ENCODE peak calls at places on chromosomes 11 and 22, in four cellular contexts. One of them, this sample, is unnamed.

GRCh38 chr11:17734986-17735822 is 623 bp downstream of the KCNC1 start:
- DNase-seq in CD4-positive, alpha-beta T cell: peak
- DNase-seq in RWPE1: peak
- DNase-seq in fibroblast of pulmonary artery: peak
- DNase-seq in this sample: no peak

GRCh38 chr11:65426839-65427690 is 4.5 kb downstream of the NEAT1 start:
- DNase-seq in CD4-positive, alpha-beta T cell: no peak
- DNase-seq in RWPE1: no peak
- DNase-seq in fibroblast of pulmonary artery: peak
- DNase-seq in this sample: no peak

GRCh38 chr11:32426819-32427615 is 8.3 kb downstream of the WT1 start:
- DNase-seq in CD4-positive, alpha-beta T cell: no peak
- DNase-seq in RWPE1: no peak
- DNase-seq in fibroblast of pulmonary artery: peak
- DNase-seq in this sample: no peak

GRCh38 chr22:35418088-35418487 is 18.1 kb downstream of the MCM5 start:
- DNase-seq in CD4-positive, alpha-beta T cell: no peak
- DNase-seq in RWPE1: peak
- DNase-seq in fibroblast of pulmonary artery: peak
- DNase-seq in this sample: no peak

GRCh38 chr11:134261626-134262488 is 8.5 kb downstream of the ACAD8 start:
- DNase-seq in CD4-positive, alpha-beta T cell: no peak
- DNase-seq in RWPE1: peak
- DNase-seq in fibroblast of pulmonary artery: peak
- DNase-seq in this sample: no peak

GRCh38 chr11:5865826-5866225 is 8.3 kb upstream of the OR52E8 start:
- DNase-seq in CD4-positive, alpha-beta T cell: no peak
- DNase-seq in RWPE1: no peak
- DNase-seq in fibroblast of pulmonary artery: no peak
- DNase-seq in this sample: no peak

GRCh38 chr22:36243996-36244395 is 4.7 kb upstream of the APOL2 start:
- DNase-seq in CD4-positive, alpha-beta T cell: no peak
- DNase-seq in RWPE1: no peak
- DNase-seq in fibroblast of pulmonary artery: no peak
- DNase-seq in this sample: no peak

GRCh38 chr11:57800444-57801184 is 39.0 kb downstream of the CTNND1 start:
- DNase-seq in CD4-positive, alpha-beta T cell: no peak
- DNase-seq in RWPE1: peak
- DNase-seq in fibroblast of pulmonary artery: peak
- DNase-seq in this sample: no peak

GRCh38 chr11:34644669-34645406 is 23.9 kb downstream of the EHF start:
- DNase-seq in CD4-positive, alpha-beta T cell: no peak
- DNase-seq in RWPE1: peak
- DNase-seq in fibroblast of pulmonary artery: peak
- DNase-seq in this sample: no peak

GRCh38 chr22:35894937-35895708 is 133.5 kb downstream of the RBFOX2 start:
- DNase-seq in CD4-positive, alpha-beta T cell: no peak
- DNase-seq in RWPE1: peak
- DNase-seq in fibroblast of pulmonary artery: peak
- DNase-seq in this sample: no peak

GRCh38 chr22:37001826-37002225 is 17.4 kb downstream of the TST start:
- DNase-seq in CD4-positive, alpha-beta T cell: no peak
- DNase-seq in RWPE1: no peak
- DNase-seq in fibroblast of pulmonary artery: no peak
- DNase-seq in this sample: no peak

GRCh38 chr11:3835100-3835485 is 5.7 kb downstream of the RHOG start:
- DNase-seq in CD4-positive, alpha-beta T cell: no peak
- DNase-seq in RWPE1: no peak
- DNase-seq in fibroblast of pulmonary artery: no peak
- DNase-seq in this sample: no peak

GRCh38 chr11:107182983-107183382 is 164.7 kb upstream of the GUCY1A2 start:
- DNase-seq in CD4-positive, alpha-beta T cell: no peak
- DNase-seq in RWPE1: no peak
- DNase-seq in fibroblast of pulmonary artery: no peak
- DNase-seq in this sample: no peak

GRCh38 chr11:44463751-44464150 is 101.7 kb upstream of the CD82 start:
- DNase-seq in CD4-positive, alpha-beta T cell: no peak
- DNase-seq in RWPE1: no peak
- DNase-seq in fibroblast of pulmonary artery: no peak
- DNase-seq in this sample: no peak

GRCh38 chr22:37733625-37734401 is 37.0 kb downstream of the TRIOBP start:
- DNase-seq in CD4-positive, alpha-beta T cell: no peak
- DNase-seq in RWPE1: no peak
- DNase-seq in fibroblast of pulmonary artery: no peak
- DNase-seq in this sample: no peak

GRCh38 chr22:47210686-47211085 is 448.2 kb downstream of the TBC1D22A start:
- DNase-seq in CD4-positive, alpha-beta T cell: no peak
- DNase-seq in RWPE1: no peak
- DNase-seq in fibroblast of pulmonary artery: no peak
- DNase-seq in this sample: no peak

GRCh38 chr11:108226036-108226435 is 3.2 kb downstream of the ATM start:
- DNase-seq in CD4-positive, alpha-beta T cell: no peak
- DNase-seq in RWPE1: no peak
- DNase-seq in fibroblast of pulmonary artery: no peak
- DNase-seq in this sample: no peak

GRCh38 chr11:118290923-118291322 is 13.6 kb upstream of the CD3E start:
- DNase-seq in CD4-positive, alpha-beta T cell: peak
- DNase-seq in RWPE1: peak
- DNase-seq in fibroblast of pulmonary artery: peak
- DNase-seq in this sample: no peak

GRCh38 chr11:46305295-46305694 is 27.8 kb downstream of the CREB3L1 start:
- DNase-seq in CD4-positive, alpha-beta T cell: no peak
- DNase-seq in RWPE1: no peak
- DNase-seq in fibroblast of pulmonary artery: peak
- DNase-seq in this sample: no peak
- TF ChIP-seq CTCF in CD4-positive, alpha-beta T cell: no peak
- TF ChIP-seq CTCF in RWPE1: no peak
- TF ChIP-seq CTCF in fibroblast of pulmonary artery: peak
- TF ChIP-seq CTCF in this sample: no peak

GRCh38 chr22:41048791-41049717 is 43.3 kb upstream of the EP300 start:
- DNase-seq in CD4-positive, alpha-beta T cell: no peak
- DNase-seq in RWPE1: no peak
- DNase-seq in fibroblast of pulmonary artery: peak
- DNase-seq in this sample: no peak

GRCh38 chr22:41047741-41048140 is 44.7 kb upstream of the EP300 start:
- DNase-seq in CD4-positive, alpha-beta T cell: no peak
- DNase-seq in RWPE1: no peak
- DNase-seq in fibroblast of pulmonary artery: no peak
- DNase-seq in this sample: no peak

GRCh38 chr22:41052661-41053490 is 39.5 kb upstream of the EP300 start:
- DNase-seq in CD4-positive, alpha-beta T cell: no peak
- DNase-seq in RWPE1: no peak
- DNase-seq in fibroblast of pulmonary artery: peak
- DNase-seq in this sample: no peak

DNA sequence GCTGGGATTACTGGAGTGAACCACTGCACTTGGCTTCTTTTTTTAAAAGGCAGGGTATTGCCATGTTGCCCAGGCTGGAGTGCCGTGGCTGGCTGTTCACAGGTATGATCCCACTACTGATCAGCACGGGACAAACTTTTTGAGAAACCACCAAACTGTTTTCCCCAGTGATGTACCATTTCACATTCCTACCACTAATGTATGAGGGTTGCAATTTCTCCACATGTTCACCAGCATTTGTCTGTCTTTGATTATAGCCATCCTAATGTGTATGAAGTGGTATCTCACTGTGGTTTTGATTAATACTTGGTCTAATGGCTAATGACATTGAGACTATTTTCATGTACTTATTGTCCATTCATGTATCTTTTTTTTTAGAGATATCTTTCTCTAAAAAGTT is 41.5 kb upstream of the EP300 start:
- DNase-seq in CD4-positive, alpha-beta T cell: no peak
- DNase-seq in RWPE1: no peak
- DNase-seq in fibroblast of pulmonary artery: no peak
- DNase-seq in this sample: no peak
- TF ChIP-seq CTCF in CD4-positive, alpha-beta T cell: no peak
- TF ChIP-seq CTCF in RWPE1: no peak
- TF ChIP-seq CTCF in fibroblast of pulmonary artery: no peak
- TF ChIP-seq CTCF in this sample: no peak

DNA sequence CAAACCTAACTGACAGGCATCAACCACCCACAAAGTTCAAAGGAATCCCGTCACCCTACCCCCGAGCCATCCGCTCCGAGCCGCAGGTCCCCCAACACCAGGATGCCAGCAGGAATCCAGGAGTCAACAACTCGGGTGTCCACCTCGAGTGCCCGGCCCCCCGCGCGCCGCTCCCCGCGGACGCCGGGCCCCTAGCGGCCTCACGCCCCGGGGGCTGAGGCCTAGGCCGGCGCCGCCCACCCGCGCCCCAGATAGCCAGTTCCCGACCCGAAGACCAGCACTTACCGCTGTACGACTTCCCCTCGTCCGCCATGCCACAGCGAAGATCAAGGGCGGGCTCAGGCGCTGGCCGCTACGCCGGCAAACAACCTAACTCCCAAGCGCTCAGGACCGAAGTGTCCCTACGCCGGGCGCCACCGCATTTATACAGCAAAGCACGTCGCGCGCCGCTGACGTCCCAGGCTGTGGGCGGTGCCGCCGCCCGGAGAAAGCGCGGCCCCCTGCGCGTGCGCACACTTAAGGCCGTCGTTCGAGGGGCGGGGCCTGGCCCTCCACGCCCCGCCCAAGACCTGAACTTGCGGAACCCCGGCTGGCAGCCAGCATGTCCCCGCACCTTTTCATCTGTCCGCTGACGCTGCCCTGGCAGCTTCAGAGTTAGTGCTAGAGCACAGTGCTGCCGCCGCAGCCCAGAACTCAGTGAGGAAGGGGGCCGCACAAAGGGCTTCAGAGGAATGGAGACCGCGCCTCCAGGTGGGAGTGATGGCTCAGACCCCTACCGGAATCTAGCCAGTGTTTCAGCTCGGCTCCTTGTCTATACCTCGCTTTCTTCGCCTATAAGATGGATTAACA is at the start of gene NXF1:
- DNase-seq in CD4-positive, alpha-beta T cell: peak
- DNase-seq in RWPE1: peak
- DNase-seq in fibroblast of pulmonary artery: peak
- DNase-seq in this sample: peak
- TF ChIP-seq CTCF in CD4-positive, alpha-beta T cell: no peak
- TF ChIP-seq CTCF in RWPE1: no peak
- TF ChIP-seq CTCF in fibroblast of pulmonary artery: peak
- TF ChIP-seq CTCF in this sample: no peak

GRCh38 chr11:92141159-92141558 is 83.5 kb upstream of the FAT3 start:
- DNase-seq in CD4-positive, alpha-beta T cell: no peak
- DNase-seq in RWPE1: no peak
- DNase-seq in fibroblast of pulmonary artery: no peak
- DNase-seq in this sample: no peak

GRCh38 chr11:92140021-92140420 is 84.6 kb upstream of the FAT3 start:
- DNase-seq in CD4-positive, alpha-beta T cell: no peak
- DNase-seq in RWPE1: no peak
- DNase-seq in fibroblast of pulmonary artery: no peak
- DNase-seq in this sample: no peak

GRCh38 chr11:92141725-92142124 is 82.9 kb upstream of the FAT3 start:
- DNase-seq in CD4-positive, alpha-beta T cell: no peak
- DNase-seq in RWPE1: no peak
- DNase-seq in fibroblast of pulmonary artery: no peak
- DNase-seq in this sample: no peak

GRCh38 chr11:92131289-92131890 is 93.2 kb upstream of the FAT3 start:
- DNase-seq in CD4-positive, alpha-beta T cell: no peak
- DNase-seq in RWPE1: peak
- DNase-seq in fibroblast of pulmonary artery: peak
- DNase-seq in this sample: no peak

DNA sequence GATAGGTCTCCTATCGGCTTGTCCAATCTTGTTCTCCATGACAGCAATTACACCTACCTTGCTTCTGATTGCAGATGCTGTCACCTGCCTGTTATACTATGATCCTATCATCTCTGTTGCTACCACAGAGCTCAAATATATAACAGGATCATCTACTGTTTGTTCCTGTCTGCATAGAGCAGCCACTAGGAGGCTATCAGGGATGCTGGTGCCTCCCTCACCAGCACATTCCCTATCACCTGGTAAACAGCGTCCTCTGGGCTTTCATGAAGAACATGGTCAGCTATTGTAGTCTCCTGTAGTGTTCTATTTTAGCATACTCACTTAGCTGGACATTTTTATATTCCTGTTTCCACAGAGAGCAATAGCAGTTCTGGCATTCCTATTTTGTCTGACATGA is 87.8 kb upstream of the FAT3 start:
- DNase-seq in CD4-positive, alpha-beta T cell: no peak
- DNase-seq in RWPE1: no peak
- DNase-seq in fibroblast of pulmonary artery: no peak
- DNase-seq in this sample: no peak
- TF ChIP-seq CTCF in CD4-positive, alpha-beta T cell: no peak
- TF ChIP-seq CTCF in RWPE1: no peak
- TF ChIP-seq CTCF in fibroblast of pulmonary artery: peak
- TF ChIP-seq CTCF in this sample: no peak

DNA sequence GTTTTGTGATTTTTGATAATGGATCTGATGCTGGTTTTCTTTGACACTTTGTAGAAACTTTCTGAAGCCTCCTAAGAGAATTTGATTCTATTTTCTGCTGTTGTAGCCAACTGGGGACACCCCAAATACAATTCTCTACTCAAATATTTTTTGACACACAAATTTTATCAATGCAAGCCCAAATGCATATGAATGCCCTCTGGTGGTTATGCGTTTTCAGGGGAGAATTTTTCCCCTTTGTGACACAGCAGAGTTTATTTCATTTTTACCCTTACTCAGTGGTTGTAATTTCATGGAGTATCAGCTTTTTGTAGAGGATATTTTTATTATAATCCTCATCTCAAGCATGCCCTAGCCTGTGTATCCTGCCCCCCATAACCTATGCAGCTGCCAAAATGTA is 44.7 kb upstream of the MTMR2 start:
- DNase-seq in CD4-positive, alpha-beta T cell: no peak
- DNase-seq in RWPE1: peak
- DNase-seq in fibroblast of pulmonary artery: peak
- DNase-seq in this sample: no peak
- TF ChIP-seq CTCF in CD4-positive, alpha-beta T cell: no peak
- TF ChIP-seq CTCF in RWPE1: peak
- TF ChIP-seq CTCF in fibroblast of pulmonary artery: peak
- TF ChIP-seq CTCF in this sample: no peak

GRCh38 chr11:62054484-62055121 is 69.2 kb upstream of the INCENP start:
- DNase-seq in CD4-positive, alpha-beta T cell: peak
- DNase-seq in RWPE1: peak
- DNase-seq in fibroblast of pulmonary artery: peak
- DNase-seq in this sample: no peak
- TF ChIP-seq CTCF in CD4-positive, alpha-beta T cell: peak
- TF ChIP-seq CTCF in RWPE1: peak
- TF ChIP-seq CTCF in fibroblast of pulmonary artery: peak
- TF ChIP-seq CTCF in this sample: no peak

This sample was measured in activated B cell treated with CpG ODN at 0.5 μM for 24 hours.